ENCODE peak calls at places on chromosomes 12 and 14, in nine cellular contexts. I is esophagus squamous epithelium; K is pons; J is Karpas-422; T is NB4; D is stimulated activated CD4-positive, alpha-beta T cell treated with anti-CD3 and anti-CD28 coated beads, TNF-alpha, amount 100 ng/mL, for 48 hours; G is effector CD4-positive, alpha-beta T cell; Y is progenitor cell of endocrine pancreas; N is natural killer cell. E is an unnamed sample.

GRCh38 chr12:127130506-127131100 is 1136.4 kb upstream of the TMEM132C start:
- DNase-seq in D (no peak), G (no peak), N (no peak), K (no peak), J (no peak), T (no peak), I (no peak), Y (no peak), E (no peak)

GRCh38 chr12:88015825-88016224 is 13.4 kb downstream of the C12orf50 start:
- DNase-seq in I (no peak), G (no peak), K (no peak), T (no peak), D (no peak), Y (no peak), N (no peak), J (no peak), E (no peak)

GRCh38 chr12:123905319-123905925 is 67.2 kb downstream of the CCDC92 start:
- DNase-seq in J (peak), G (peak), I (no peak), Y (no peak), T (peak), D (peak), K (peak), N (peak), E (peak)

GRCh38 chr12:4852911-4853310 is 56.8 kb upstream of the KCNA1 start:
- DNase-seq in I (no peak), D (no peak), N (no peak), T (no peak), Y (no peak), J (no peak), G (no peak), K (no peak), E (no peak)

GRCh38 chr12:72610854-72611358 is 338.7 kb downstream of the TRHDE start:
- DNase-seq in D (no peak), Y (no peak), K (no peak), J (no peak), I (no peak), G (no peak), T (no peak), N (no peak), E (no peak)

GRCh38 chr14:103292426-103293374 is 41.3 kb upstream of the EIF5 start:
- DNase-seq in J (peak), Y (peak), K (peak), D (peak), N (peak), I (no peak), G (peak), T (peak), E (peak)

GRCh38 chr12:30694412-30694955 is 1.2 kb downstream of the IPO8 start:
- DNase-seq in I (no peak), K (no peak), J (peak), G (no peak), T (peak), D (no peak), N (no peak), Y (no peak), E (no peak)

GRCh38 chr14:79279645-79280399 is 931.5 kb downstream of the DIO2 start:
- DNase-seq in J (no peak), Y (no peak), N (no peak), K (no peak), I (no peak), T (no peak), D (no peak), G (no peak), E (no peak)

GRCh38 chr12:92987362-92987761 is 58.3 kb upstream of the EEA1 start:
- DNase-seq in Y (no peak), I (no peak), D (no peak), J (peak), N (no peak), G (peak), T (peak), K (peak), E (peak)

GRCh38 chr14:21647380-21647779 is 6.3 kb upstream of the OR4E2 start:
- DNase-seq in D (no peak), N (no peak), I (no peak), J (no peak), T (no peak), G (no peak), Y (no peak), K (no peak), E (peak)

GRCh38 chr12:58034311-58034710 is 92.9 kb downstream of the ATP23 start:
- DNase-seq in D (no peak), G (no peak), K (no peak), T (no peak), I (no peak), N (no peak), Y (no peak), J (no peak), E (peak)